ENCODE peak calls at places on chromosomes 13 and 19, in nine cellular contexts. E is uterus; O is A549; B is trophoblast cell; C is tibial nerve; Z is cardiac muscle cell; D is A673; L is aorta; V is CD8-positive, alpha-beta memory T cell. W is an unnamed sample.

GRCh38 chr13:63435668-63436275 is 2020.1 kb upstream of the PCDH20 start:
- DNase-seq in E (no peak), O (peak; percentile 68), B (peak; percentile 1), C (no peak), Z (no peak), D (no peak), L (no peak), V (no peak), W (no peak)

GRCh38 chr19:35592226-35592625 is 6.3 kb downstream of the PMIS2 start:
- DNase-seq in E (no peak), O (peak; percentile 82), B (no peak), C (no peak), Z (peak; percentile 66), D (peak; percentile 45), L (no peak), V (no peak), W (no peak)

GRCh38 chr19:19170053-19170945 is at the start of gene MEF2B:
- DNase-seq in E (no peak), O (peak; percentile 18), B (peak; percentile 61), C (peak; percentile 34), Z (peak; percentile 93), D (peak; percentile 86), L (peak; percentile 90), V (peak; percentile 78), W (peak; percentile 74)

GRCh38 chr19:55440411-55441105 is 2.5 kb downstream of the SHISA7 start:
- DNase-seq in E (no peak), O (no peak), B (no peak), C (no peak), Z (no peak), D (no peak), L (no peak), V (no peak), W (no peak)

GRCh38 chr19:47152205-47152604 is 21.6 kb downstream of the SAE1 start:
- DNase-seq in E (no peak), O (no peak), B (no peak), C (no peak), Z (no peak), D (no peak), L (no peak), V (no peak), W (no peak)

GRCh38 chr19:38228491-38229439 is 4.7 kb upstream of the DPF1 start:
- DNase-seq in E (no peak), O (no peak), B (no peak), C (no peak), Z (peak; percentile 71), D (peak; percentile 55), L (no peak), V (no peak), W (no peak)

GRCh38 chr19:13784731-13785452 is 10.4 kb upstream of the ZSWIM4 start:
- DNase-seq in E (peak; percentile 63), O (peak; percentile 65), B (peak; percentile 79), C (peak; percentile 50), Z (peak; percentile 74), D (peak; percentile 82), L (peak; percentile 95), V (peak; percentile 82), W (peak; percentile 92)

GRCh38 chr13:47897411-47898050 is 103.5 kb downstream of the SUCLA2 start:
- DNase-seq in E (no peak), O (no peak), B (peak; percentile 95), C (no peak), Z (no peak), D (no peak), L (no peak), V (no peak), W (no peak)

DNA sequence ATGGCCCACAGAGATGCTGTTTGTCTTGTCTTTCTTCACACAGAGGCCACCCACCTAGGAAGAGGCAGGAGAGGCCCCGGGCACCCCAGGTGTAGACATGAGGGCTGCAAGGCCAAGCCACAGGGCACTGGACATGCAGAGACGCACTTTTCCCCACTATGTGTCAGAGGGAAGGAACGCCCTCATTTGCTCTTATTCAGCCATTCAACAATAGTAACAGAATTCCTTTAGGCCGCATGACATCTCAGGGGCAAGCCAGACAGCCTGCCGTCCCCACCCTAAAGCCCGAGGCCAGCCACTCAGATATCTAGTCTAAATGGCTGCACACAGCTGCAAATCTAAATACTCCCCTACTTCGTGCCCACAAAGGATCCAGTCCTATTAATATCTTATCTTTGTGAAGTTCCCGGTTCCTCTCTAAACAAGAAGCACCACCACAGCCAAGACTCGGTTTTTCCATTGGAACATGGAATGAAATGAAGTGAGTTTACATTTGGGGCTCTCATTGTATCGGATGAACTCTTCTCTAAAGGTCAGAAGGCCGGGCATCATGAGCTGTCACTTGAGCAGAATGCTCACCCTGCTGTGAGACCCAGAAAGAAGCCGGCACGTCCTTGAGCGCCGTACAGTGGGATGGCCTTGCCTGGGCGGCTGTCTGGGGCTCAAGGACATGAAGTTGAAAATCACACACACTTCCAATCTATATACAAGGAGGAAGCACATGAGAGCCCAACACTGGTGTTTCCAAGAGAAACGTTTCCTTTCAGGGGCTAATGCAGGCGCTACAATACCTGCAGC is 19.7 kb downstream of the COL4A1 start:
- DNase-seq in E (no peak), O (no peak), B (peak; percentile 99), C (no peak), Z (peak; percentile 28), D (no peak), L (no peak), V (no peak), W (no peak)
- H3K4me1 ChIP-seq in E (peaks cover 6% of the 10 kb centered on the region), O (no peaks in the 10 kb centered on the region), B (peaks cover 4% of the 10 kb centered on the region), C (peaks cover 60% of the 10 kb centered on the region), Z (peaks cover 12% of the 10 kb centered on the region), D (no peaks in the 10 kb centered on the region), L (peaks cover 2% of the 10 kb centered on the region), V (no peaks in the 10 kb centered on the region), W (peaks cover 13% of the 10 kb centered on the region)

GRCh38 chr19:3368848-3369336 is 2.5 kb downstream of the NFIC start:
- DNase-seq in E (no peak), O (no peak), B (no peak), C (no peak), Z (no peak), D (no peak), L (no peak), V (no peak), W (no peak)
- H3K4me3 ChIP-seq in E (peak overlapping the region; percentile 61), O (peak overlapping the region; percentile 83), B (no peak overlapping the region), C (peak overlapping the region; percentile 99), Z (peak overlapping the region; percentile 1), D (peak overlapping the region; percentile 78), L (peak overlapping the region; percentile 8), V (no peak overlapping the region), W (peak overlapping the region; percentile 94)

GRCh38 chr19:7371001-7371400 is 22.3 kb downstream of the ARHGEF18 start:
- DNase-seq in E (peak; percentile 70), O (no peak), B (peak; percentile 77), C (no peak), Z (no peak), D (no peak), L (peak; percentile 22), V (no peak), W (no peak)

GRCh38 chr19:7368456-7368855 is 19.7 kb downstream of the ARHGEF18 start:
- DNase-seq in E (peak; percentile 95), O (no peak), B (no peak), C (no peak), Z (no peak), D (no peak), L (peak; percentile 26), V (no peak), W (peak; percentile 5)

GRCh38 chr19:7373862-7374261 is 25.1 kb downstream of the ARHGEF18 start:
- DNase-seq in E (no peak), O (no peak), B (peak; percentile 60), C (no peak), Z (no peak), D (peak; percentile 23), L (peak; percentile 44), V (no peak), W (no peak)

GRCh38 chr19:7372810-7373209 is 24.1 kb downstream of the ARHGEF18 start:
- DNase-seq in E (no peak), O (no peak), B (no peak), C (no peak), Z (no peak), D (no peak), L (peak; percentile 57), V (no peak), W (no peak)

DNA sequence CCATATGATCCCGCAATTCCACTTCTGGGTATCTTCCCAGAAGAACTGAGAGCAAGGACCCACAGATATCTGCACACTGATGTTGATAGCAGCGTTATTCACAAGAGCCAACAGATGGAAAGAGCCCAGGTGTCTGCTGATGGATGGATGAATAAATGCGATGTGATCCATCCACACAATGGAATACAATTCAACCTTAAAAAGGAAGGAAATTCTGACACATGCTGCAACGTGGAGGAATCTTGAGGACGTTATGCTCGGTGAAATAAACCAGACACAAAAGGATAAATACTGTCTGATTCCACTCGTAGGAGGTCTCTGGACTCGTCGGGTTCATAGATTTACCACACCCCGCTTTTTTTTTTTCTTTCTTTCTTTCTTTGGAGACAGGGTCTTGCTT is 21.8 kb downstream of the ARHGEF18 start:
- DNase-seq in E (peak; percentile 59), O (no peak), B (no peak), C (no peak), Z (no peak), D (no peak), L (no peak), V (no peak), W (no peak)
- H3K27ac ChIP-seq in E (peak overlapping the region; percentile 97), O (no peak overlapping the region), B (no peak overlapping the region), C (no peak overlapping the region), Z (no peak overlapping the region), D (no peak overlapping the region), L (no peak overlapping the region), V (no peak overlapping the region), W (no peak overlapping the region)

GRCh38 chr19:33289261-33289660 is 13.1 kb downstream of the CEBPA start:
- DNase-seq in E (no peak), O (no peak), B (no peak), C (no peak), Z (no peak), D (no peak), L (no peak), V (no peak), W (no peak)

GRCh38 chr19:33291623-33292534 is 10.5 kb downstream of the CEBPA start:
- DNase-seq in E (no peak), O (no peak), B (no peak), C (no peak), Z (no peak), D (no peak), L (peak; percentile 67), V (no peak), W (peak; percentile 59)

GRCh38 chr19:33288666-33289065 is 13.7 kb downstream of the CEBPA start:
- DNase-seq in E (no peak), O (no peak), B (no peak), C (no peak), Z (no peak), D (no peak), L (no peak), V (no peak), W (no peak)

GRCh38 chr19:33290956-33291622 is 11.2 kb downstream of the CEBPA start:
- DNase-seq in E (no peak), O (peak; percentile 65), B (peak; percentile 95), C (no peak), Z (no peak), D (no peak), L (peak; percentile 50), V (peak; percentile 27), W (peak; percentile 83)

DNA sequence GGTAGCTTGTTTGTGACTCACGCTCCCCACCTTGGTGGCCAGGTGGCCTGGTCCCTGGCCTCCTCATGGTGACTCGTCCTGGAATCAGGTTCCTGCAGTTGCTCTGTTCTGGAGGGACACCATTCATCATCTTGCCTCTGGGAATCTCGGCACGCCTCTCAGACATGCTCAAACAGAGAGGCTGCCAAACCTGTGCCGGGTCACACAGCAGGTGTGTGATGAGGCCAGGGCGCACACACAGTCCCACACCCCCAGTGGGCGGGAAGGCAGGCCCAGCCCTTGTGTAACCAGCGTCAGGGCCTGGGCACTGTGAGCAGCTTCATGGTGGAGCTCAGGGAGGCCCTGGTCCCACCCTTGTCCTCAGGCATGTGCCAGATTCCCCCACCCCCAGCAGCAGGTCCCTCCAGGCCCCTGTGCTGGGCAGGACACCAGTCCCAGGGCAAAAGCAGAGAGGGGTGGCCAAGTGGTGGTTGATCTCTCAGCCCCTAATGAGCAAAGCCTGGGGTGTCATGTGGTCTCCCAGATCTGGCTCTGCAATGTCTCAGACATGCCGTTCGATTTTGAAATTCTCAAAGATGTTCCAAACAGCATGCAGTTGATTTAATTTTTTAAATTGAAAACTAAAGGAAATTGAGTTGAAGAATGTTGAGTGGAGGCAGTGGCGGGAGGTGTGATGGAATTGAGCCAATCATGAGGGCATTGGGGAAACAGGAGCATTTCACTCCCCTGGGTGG is 12.1 kb downstream of the CEBPA start:
- DNase-seq in E (no peak), O (no peak), B (peak; percentile 96), C (no peak), Z (no peak), D (no peak), L (peak; percentile 57), V (peak; percentile 17), W (peak; percentile 71)
- H3K4me1 ChIP-seq in E (no peaks in the 10 kb centered on the region), O (peaks cover 42% of the 10 kb centered on the region), B (peaks cover 37% of the 10 kb centered on the region), C (peaks cover 16% of the 10 kb centered on the region), Z (peaks cover 12% of the 10 kb centered on the region), D (peaks cover 17% of the 10 kb centered on the region), L (no peaks in the 10 kb centered on the region), V (no peaks in the 10 kb centered on the region), W (peaks cover 89% of the 10 kb centered on the region)

W was measured in left lung.